ENCODE peak calls at places on chromosomes 12 and 14, in nine cellular contexts. O, Y, U, E, J, K, P, C and B are unnamed samples.

GRCh38 chr12:77387214-77387613 is 321.8 kb upstream of the E2F7 start:
- DNase-seq in O (no peak), Y (no peak), U (no peak), E (no peak), J (no peak), K (no peak), P (no peak), C (no peak), B (no peak)

GRCh38 chr14:52080171-52080800 is 11.4 kb upstream of the NID2 start:
- DNase-seq in O (peak), Y (peak), U (no peak), E (no peak), J (no peak), K (no peak), P (no peak), C (peak), B (no peak)

GRCh38 chr12:1966561-1967211 is 37.6 kb downstream of the DCP1B start:
- DNase-seq in O (no peak), Y (no peak), U (no peak), E (no peak), J (no peak), K (no peak), P (no peak), C (no peak), B (no peak)

GRCh38 chr12:46657416-46658411 is 168.1 kb downstream of the SLC38A4 start:
- DNase-seq in O (peak), Y (peak), U (no peak), E (no peak), J (no peak), K (no peak), P (no peak), C (peak), B (no peak)

GRCh38 chr14:81591266-81591665 is 57.6 kb upstream of the SEL1L start:
- DNase-seq in O (no peak), Y (no peak), U (no peak), E (no peak), J (no peak), K (no peak), P (no peak), C (no peak), B (no peak)

GRCh38 chr12:56317675-56318074 is 1.9 kb upstream of the CNPY2 start:
- DNase-seq in O (no peak), Y (no peak), U (no peak), E (no peak), J (no peak), K (no peak), P (no peak), C (no peak), B (no peak)

GRCh38 chr12:54383041-54383609 is 1.4 kb downstream of the ZNF385A start:
- DNase-seq in O (peak), Y (peak), U (no peak), E (no peak), J (no peak), K (no peak), P (peak), C (peak), B (peak)

GRCh38 chr14:26252176-26252575 is 345.7 kb downstream of the NOVA1 start:
- DNase-seq in O (no peak), Y (no peak), U (no peak), E (no peak), J (no peak), K (no peak), P (no peak), C (no peak), B (no peak)

GRCh38 chr12:123363743-123364531 is 710 bp downstream of the SBNO1 start:
- DNase-seq in O (peak), Y (no peak), U (peak), E (no peak), J (peak), K (peak), P (no peak), C (no peak), B (peak)

GRCh38 chr12:46342562-46343033 is 30.0 kb downstream of the SLC38A2 start:
- DNase-seq in O (peak), Y (peak), U (no peak), E (no peak), J (no peak), K (peak), P (no peak), C (peak), B (peak)

GRCh38 chr14:52422650-52423356 is 108.7 kb downstream of the PTGER2 start:
- DNase-seq in O (peak), Y (no peak), U (no peak), E (no peak), J (no peak), K (no peak), P (no peak), C (no peak), B (no peak)

GRCh38 chr12:93894391-93895095 is 217.4 kb downstream of the CRADD start:
- DNase-seq in O (peak), Y (peak), U (peak), E (peak), J (peak), K (no peak), P (no peak), C (peak), B (no peak)

GRCh38 chr14:40599726-40600125 is 1007.0 kb upstream of the LRFN5 start:
- DNase-seq in O (no peak), Y (no peak), U (no peak), E (no peak), J (no peak), K (no peak), P (no peak), C (no peak), B (no peak)

GRCh38 chr12:69553626-69554248 is 31.5 kb upstream of the CCT2 start:
- DNase-seq in O (peak), Y (no peak), U (no peak), E (no peak), J (no peak), K (peak), P (peak), C (peak), B (peak)

GRCh38 chr12:50283924-50284236 is 560 bp upstream of the LIMA1 start:
- DNase-seq in O (no peak), Y (no peak), U (no peak), E (no peak), J (no peak), K (peak), P (no peak), C (peak), B (no peak)

GRCh38 chr12:78290606-78291345 is 460.1 kb downstream of the NAV3 start:
- DNase-seq in O (peak), Y (peak), U (no peak), E (no peak), J (no peak), K (no peak), P (peak), C (peak), B (no peak)

GRCh38 chr14:50036637-50037036 is 79.7 kb downstream of the VCPKMT start:
- DNase-seq in O (no peak), Y (no peak), U (no peak), E (no peak), J (no peak), K (no peak), P (no peak), C (no peak), B (no peak)

GRCh38 chr12:122872815-122873361 is 23.0 kb downstream of the VPS37B start:
- DNase-seq in O (no peak), Y (no peak), U (no peak), E (no peak), J (no peak), K (no peak), P (no peak), C (no peak), B (no peak)

GRCh38 chr12:65740506-65740872 is 83.8 kb upstream of the HMGA2 start:
- DNase-seq in O (no peak), Y (no peak), U (no peak), E (no peak), J (no peak), K (no peak), P (no peak), C (no peak), B (no peak)

GRCh38 chr14:88546621-88547385 is 8.0 kb downstream of the PTPN21 start:
- DNase-seq in O (no peak), Y (no peak), U (no peak), E (no peak), J (no peak), K (no peak), P (no peak), C (no peak), B (no peak)

GRCh38 chr12:29771165-29771564 is 12.6 kb downstream of the TMTC1 start:
- DNase-seq in O (no peak), Y (no peak), U (no peak), E (no peak), J (no peak), K (no peak), P (no peak), C (no peak), B (no peak)

GRCh38 chr12:55619352-55620138 is 17.1 kb upstream of the OR10P1 start:
- DNase-seq in O (peak), Y (peak), U (peak), E (no peak), J (no peak), K (peak), P (peak), C (peak), B (peak)

GRCh38 chr14:87153901-87154300 is 839.1 kb downstream of the GALC start:
- DNase-seq in O (no peak), Y (no peak), U (no peak), E (no peak), J (no peak), K (no peak), P (no peak), C (no peak), B (no peak)

GRCh38 chr14:35292770-35293561 is 784 bp downstream of the PSMA6 start:
- DNase-seq in O (no peak), Y (no peak), U (no peak), E (no peak), J (no peak), K (peak), P (no peak), C (no peak), B (no peak)

GRCh38 chr14:31949709-31950108 is 127.4 kb upstream of the ARHGAP5 start:
- DNase-seq in O (peak), Y (no peak), U (no peak), E (no peak), J (no peak), K (no peak), P (no peak), C (no peak), B (no peak)

GRCh38 chr12:5428332-5429221 is 3.3 kb upstream of the NTF3 start:
- DNase-seq in O (peak), Y (peak), U (no peak), E (no peak), J (no peak), K (no peak), P (no peak), C (peak), B (peak)
- TF ChIP-seq CTCF in O (peak), Y (peak), U (peak), E (peak), J (peak), K (no peak), P (peak), C (peak), B (peak)

GRCh38 chr14:75238728-75239455 is 39.7 kb upstream of the FOS start:
- DNase-seq in O (no peak), Y (no peak), U (no peak), E (no peak), J (no peak), K (no peak), P (no peak), C (no peak), B (no peak)
- TF ChIP-seq CTCF in O (no peak), Y (no peak), U (no peak), E (no peak), J (no peak), K (no peak), P (no peak), C (no peak), B (no peak)

DNA sequence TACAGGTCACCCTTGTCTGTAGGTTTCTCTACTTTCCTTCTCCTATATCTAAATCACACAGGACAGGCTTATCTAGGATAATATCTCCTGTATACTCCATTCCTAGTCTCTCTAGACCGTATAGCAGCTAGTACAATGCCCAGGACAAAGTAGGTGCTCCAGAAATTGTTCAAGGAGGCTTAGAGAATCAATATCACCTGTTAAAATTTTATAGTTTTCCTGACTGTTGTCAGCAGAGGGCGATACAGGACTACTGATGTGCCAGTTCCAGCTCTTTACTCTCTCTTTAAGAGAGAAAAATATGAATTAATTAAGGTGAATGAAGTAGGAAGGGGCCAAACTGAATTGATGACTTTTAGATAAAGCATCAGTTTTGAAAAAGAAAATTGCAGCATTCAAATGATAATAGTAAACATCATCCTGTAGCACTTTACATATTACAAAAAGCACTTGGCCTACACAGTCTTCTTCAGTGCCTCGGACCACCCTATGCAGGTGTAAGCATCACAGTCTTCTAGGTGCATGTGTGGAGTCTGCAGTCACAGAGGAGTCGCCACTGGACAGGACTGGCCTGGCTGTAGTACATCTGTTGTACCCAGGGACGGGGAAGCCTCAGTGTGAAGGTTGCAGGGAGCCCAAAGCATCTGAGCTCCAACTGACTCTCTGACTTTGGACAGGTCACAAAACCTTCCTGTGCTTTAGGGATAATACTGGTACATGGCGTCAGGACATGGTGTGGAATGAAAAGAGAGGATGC is 61.9 kb upstream of the MAX start:
- DNase-seq in O (peak), Y (peak), U (no peak), E (no peak), J (no peak), K (peak), P (peak), C (peak), B (peak)
- TF ChIP-seq CTCF in O (peak), Y (peak), U (peak), E (peak), J (peak), K (peak), P (peak), C (peak), B (peak)

GRCh38 chr14:100072783-100073346 is 7.6 kb downstream of the EVL start:
- DNase-seq in O (no peak), Y (no peak), U (no peak), E (no peak), J (peak), K (peak), P (no peak), C (no peak), B (peak)
- TF ChIP-seq CTCF in O (no peak), Y (peak), U (no peak), E (no peak), J (peak), K (peak), P (no peak), C (no peak), B (no peak)